ENCODE peak calls at places on chromosome X, in six cellular contexts. One of them, this sample, is unnamed.

GRCh38 chrX:15913161-15913560 is 58.5 kb upstream of the AP1S2 start:
- DNase-seq in uterus: no peak
- DNase-seq in A549: no peak
- DNase-seq in astrocyte: no peak
- DNase-seq in suprapubic skin: no peak
- DNase-seq in dorsolateral prefrontal cortex: no peak
- DNase-seq in this sample: no peak

GRCh38 chrX:9493936-9494335 is 29.1 kb downstream of the TBL1X start:
- DNase-seq in uterus: no peak
- DNase-seq in A549: no peak
- DNase-seq in astrocyte: peak; percentile 3
- DNase-seq in suprapubic skin: no peak
- DNase-seq in dorsolateral prefrontal cortex: no peak
- DNase-seq in this sample: no peak

GRCh38 chrX:30971761-30972603 is 82.9 kb upstream of the TAB3 start:
- DNase-seq in uterus: no peak
- DNase-seq in A549: peak; percentile 44
- DNase-seq in astrocyte: peak; percentile 18
- DNase-seq in suprapubic skin: no peak
- DNase-seq in dorsolateral prefrontal cortex: no peak
- DNase-seq in this sample: no peak

GRCh38 chrX:108699368-108699767 is 37.0 kb downstream of the IRS4 start:
- DNase-seq in uterus: no peak
- DNase-seq in A549: peak; percentile 36
- DNase-seq in astrocyte: peak; percentile 2
- DNase-seq in suprapubic skin: no peak
- DNase-seq in dorsolateral prefrontal cortex: no peak
- DNase-seq in this sample: no peak

GRCh38 chrX:56811599-56811998 is 82.6 kb downstream of the NBDY start:
- DNase-seq in uterus: no peak
- DNase-seq in A549: no peak
- DNase-seq in astrocyte: no peak
- DNase-seq in suprapubic skin: no peak
- DNase-seq in dorsolateral prefrontal cortex: no peak
- DNase-seq in this sample: no peak

GRCh38 chrX:100904433-100904832 is 24.3 kb downstream of the XKRX start:
- DNase-seq in uterus: no peak
- DNase-seq in A549: no peak
- DNase-seq in astrocyte: no peak
- DNase-seq in suprapubic skin: no peak
- DNase-seq in dorsolateral prefrontal cortex: no peak
- DNase-seq in this sample: no peak

GRCh38 chrX:103467156-103467555 is 52.1 kb downstream of the RAB40A start:
- DNase-seq in uterus: no peak
- DNase-seq in A549: no peak
- DNase-seq in astrocyte: no peak
- DNase-seq in suprapubic skin: no peak
- DNase-seq in dorsolateral prefrontal cortex: no peak
- DNase-seq in this sample: no peak

GRCh38 chrX:149506349-149506748 is 1.2 kb upstream of the IDS start:
- DNase-seq in uterus: no peak
- DNase-seq in A549: no peak
- DNase-seq in astrocyte: no peak
- DNase-seq in suprapubic skin: no peak
- DNase-seq in dorsolateral prefrontal cortex: no peak
- DNase-seq in this sample: no peak

GRCh38 chrX:101219116-101219839 is at the start of gene DRP2:
- DNase-seq in uterus: no peak
- DNase-seq in A549: no peak
- DNase-seq in astrocyte: peak; percentile 52
- DNase-seq in suprapubic skin: no peak
- DNase-seq in dorsolateral prefrontal cortex: no peak
- DNase-seq in this sample: no peak

GRCh38 chrX:960821-961220 is 251.6 kb downstream of the CRLF2 start:
- DNase-seq in uterus: no peak
- DNase-seq in A549: no peak
- DNase-seq in astrocyte: no peak
- DNase-seq in suprapubic skin: no peak
- DNase-seq in dorsolateral prefrontal cortex: no peak
- DNase-seq in this sample: no peak

GRCh38 chrX:153948002-153948466 is 3.6 kb upstream of the RENBP start:
- DNase-seq in uterus: no peak
- DNase-seq in A549: no peak
- DNase-seq in astrocyte: no peak
- DNase-seq in suprapubic skin: no peak
- DNase-seq in dorsolateral prefrontal cortex: no peak
- DNase-seq in this sample: no peak
- H3K27ac ChIP-seq in uterus: peak overlapping the region; percentile 56
- H3K27ac ChIP-seq in A549: no peak overlapping the region
- H3K27ac ChIP-seq in astrocyte: peak overlapping the region; percentile 12
- H3K27ac ChIP-seq in suprapubic skin: no peak overlapping the region
- H3K27ac ChIP-seq in dorsolateral prefrontal cortex: peak overlapping the region; percentile 58
- H3K27ac ChIP-seq in this sample: peak overlapping the region; percentile 33

DNA sequence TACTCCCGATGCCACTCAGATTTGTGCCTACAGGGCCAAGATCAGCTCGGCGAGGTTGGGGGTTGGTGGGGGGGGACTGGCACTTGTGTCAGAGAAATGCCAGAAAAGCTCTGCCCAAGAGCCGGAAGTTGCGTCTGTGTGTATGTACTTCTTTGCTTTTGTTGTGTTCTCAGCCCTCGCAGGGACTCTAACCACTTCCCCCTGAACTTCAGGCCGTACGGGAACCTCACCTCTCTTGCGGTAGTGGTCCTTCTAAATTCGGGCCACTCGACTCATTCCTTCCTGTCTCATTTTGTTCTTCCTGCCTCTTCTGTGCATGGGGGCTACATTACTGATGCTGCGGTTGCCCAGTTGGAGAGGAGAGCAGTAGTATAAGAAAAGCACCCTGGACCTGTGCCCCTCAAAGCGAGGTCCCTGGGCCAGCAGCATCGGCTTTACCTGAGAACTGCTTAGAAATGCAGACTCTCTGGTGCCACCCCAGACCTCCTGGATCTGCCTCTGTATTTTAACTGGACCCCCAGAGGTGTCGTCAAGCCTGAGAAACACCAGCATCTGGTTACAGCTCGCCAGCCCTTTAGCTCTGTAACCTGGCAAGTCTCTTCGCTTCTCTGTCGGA is 146.3 kb upstream of the RPS6KA3 start:
- DNase-seq in uterus: no peak
- DNase-seq in A549: no peak
- DNase-seq in astrocyte: no peak
- DNase-seq in suprapubic skin: no peak
- DNase-seq in dorsolateral prefrontal cortex: no peak
- DNase-seq in this sample: peak; percentile 34
- TF ChIP-seq CTCF in uterus: no peak
- TF ChIP-seq CTCF in A549: no peak
- TF ChIP-seq CTCF in astrocyte: no peak
- TF ChIP-seq CTCF in suprapubic skin: no peak
- TF ChIP-seq CTCF in dorsolateral prefrontal cortex: no peak
- TF ChIP-seq CTCF in this sample: no peak

GRCh38 chrX:136063340-136064079 is 78.3 kb downstream of the SLC9A6 start:
- DNase-seq in uterus: no peak
- DNase-seq in A549: no peak
- DNase-seq in astrocyte: no peak
- DNase-seq in suprapubic skin: no peak
- DNase-seq in dorsolateral prefrontal cortex: no peak
- DNase-seq in this sample: no peak
- H3K27ac ChIP-seq in uterus: peak overlapping the region; percentile 82
- H3K27ac ChIP-seq in A549: no peak overlapping the region
- H3K27ac ChIP-seq in astrocyte: no peak overlapping the region
- H3K27ac ChIP-seq in suprapubic skin: no peak overlapping the region
- H3K27ac ChIP-seq in dorsolateral prefrontal cortex: no peak overlapping the region
- H3K27ac ChIP-seq in this sample: no peak overlapping the region

GRCh38 chrX:45697591-45697990 is 496.9 kb upstream of the DIPK2B start:
- DNase-seq in uterus: no peak
- DNase-seq in A549: peak; percentile 8
- DNase-seq in astrocyte: peak; percentile 75
- DNase-seq in suprapubic skin: no peak
- DNase-seq in dorsolateral prefrontal cortex: no peak
- DNase-seq in this sample: no peak
- TF ChIP-seq CTCF in uterus: no peak
- TF ChIP-seq CTCF in A549: no peak
- TF ChIP-seq CTCF in astrocyte: no peak
- TF ChIP-seq CTCF in suprapubic skin: no peak
- TF ChIP-seq CTCF in dorsolateral prefrontal cortex: no peak
- TF ChIP-seq CTCF in this sample: no peak

GRCh38 chrX:130118396-130118795 is 8.1 kb upstream of the ELF4 start:
- DNase-seq in uterus: peak; percentile 37
- DNase-seq in A549: peak; percentile 43
- DNase-seq in astrocyte: peak; percentile 85
- DNase-seq in suprapubic skin: no peak
- DNase-seq in dorsolateral prefrontal cortex: no peak
- DNase-seq in this sample: no peak
- H3K27ac ChIP-seq in uterus: peak overlapping the region; percentile 79
- H3K27ac ChIP-seq in A549: no peak overlapping the region
- H3K27ac ChIP-seq in astrocyte: peak overlapping the region; percentile 50
- H3K27ac ChIP-seq in suprapubic skin: no peak overlapping the region
- H3K27ac ChIP-seq in dorsolateral prefrontal cortex: no peak overlapping the region
- H3K27ac ChIP-seq in this sample: peak overlapping the region; percentile 44

DNA sequence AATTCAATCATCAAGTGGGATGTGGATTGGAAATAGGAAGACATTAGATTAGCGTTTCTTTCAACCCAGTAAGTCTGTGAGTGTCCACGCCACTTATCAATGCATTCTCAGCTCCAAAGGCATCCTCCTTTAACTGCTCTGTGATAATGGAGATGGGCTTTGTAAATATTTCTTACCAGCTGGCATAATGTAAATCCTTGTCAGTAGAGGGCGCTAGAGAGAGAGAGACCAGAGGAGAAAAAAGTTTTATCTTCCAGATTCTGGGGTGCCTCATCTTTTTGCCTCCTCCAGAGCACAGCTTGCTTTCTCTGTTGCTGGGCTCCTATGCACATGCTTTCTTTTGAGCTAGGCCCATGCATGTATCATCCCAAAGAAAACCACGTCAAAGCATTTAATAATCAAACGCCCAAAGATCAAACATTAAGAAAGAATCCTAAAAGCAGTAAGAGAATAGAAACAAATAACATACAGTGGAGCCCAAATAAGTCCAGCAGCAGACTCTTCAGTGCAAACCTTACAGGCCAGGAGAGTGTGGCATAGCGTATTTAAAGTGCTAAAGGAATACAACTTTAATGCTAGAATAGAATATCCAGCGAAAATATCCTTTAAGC is 9.6 kb upstream of the MTMR1 start:
- DNase-seq in uterus: no peak
- DNase-seq in A549: peak; percentile 50
- DNase-seq in astrocyte: no peak
- DNase-seq in suprapubic skin: no peak
- DNase-seq in dorsolateral prefrontal cortex: no peak
- DNase-seq in this sample: no peak
- TF ChIP-seq CTCF in uterus: no peak
- TF ChIP-seq CTCF in A549: peak; percentile 59
- TF ChIP-seq CTCF in astrocyte: peak; percentile 36
- TF ChIP-seq CTCF in suprapubic skin: peak; percentile 20
- TF ChIP-seq CTCF in dorsolateral prefrontal cortex: peak; percentile 28
- TF ChIP-seq CTCF in this sample: peak; percentile 33

GRCh38 chrX:150982235-150982785 is 825 bp upstream of the HMGB3 start:
- DNase-seq in uterus: no peak
- DNase-seq in A549: no peak
- DNase-seq in astrocyte: no peak
- DNase-seq in suprapubic skin: no peak
- DNase-seq in dorsolateral prefrontal cortex: no peak
- DNase-seq in this sample: peak; percentile 40
- H3K27ac ChIP-seq in uterus: no peak overlapping the region
- H3K27ac ChIP-seq in A549: peak overlapping the region; percentile 71
- H3K27ac ChIP-seq in astrocyte: peak overlapping the region; percentile 12
- H3K27ac ChIP-seq in suprapubic skin: no peak overlapping the region
- H3K27ac ChIP-seq in dorsolateral prefrontal cortex: no peak overlapping the region
- H3K27ac ChIP-seq in this sample: no peak overlapping the region